ENCODE peak calls at places on chromosomes 1 and 21, in five cellular contexts. L is pancreas, E is keratinocyte, F is thoracic aorta, Z is mesenchymal stem cell. O is an unnamed sample.

GRCh38 chr1:2470290-2471158 is 5.6 kb upstream of the PLCH2 start:
- DNase-seq in L (no peak), E (no peak), F (no peak), Z (no peak), O (no peak)

GRCh38 chr1:116910379-116911165 is 856 bp downstream of the PTGFRN start:
- DNase-seq in L (peak; percentile 82), E (no peak), F (no peak), Z (peak; percentile 33), O (peak; percentile 49)

GRCh38 chr1:234661249-234661928 is 51.4 kb upstream of the IRF2BP2 start:
- DNase-seq in L (no peak), E (no peak), F (no peak), Z (no peak), O (no peak)

GRCh38 chr1:225811622-225812487 is 1.9 kb downstream of the EPHX1 start:
- DNase-seq in L (no peak), E (no peak), F (no peak), Z (peak; percentile 37), O (no peak)

GRCh38 chr1:119442756-119443155 is 27.8 kb downstream of the HSD3B2 start:
- DNase-seq in L (no peak), E (no peak), F (no peak), Z (no peak), O (no peak)

GRCh38 chr1:29096255-29096896 is 27.3 kb downstream of the TMEM200B start:
- DNase-seq in L (no peak), E (no peak), F (no peak), Z (no peak), O (no peak)

GRCh38 chr1:118826669-118827068 is 161.5 kb downstream of the TBX15 start:
- DNase-seq in L (no peak), E (no peak), F (no peak), Z (no peak), O (no peak)

GRCh38 chr1:244435562-244436205 is 16.0 kb downstream of the ADSS2 start:
- DNase-seq in L (no peak), E (no peak), F (no peak), Z (peak; percentile 83), O (no peak)

GRCh38 chr1:174075245-174075692 is 53.1 kb upstream of the RC3H1 start:
- DNase-seq in L (no peak), E (no peak), F (no peak), Z (no peak), O (no peak)

GRCh38 chr1:82141393-82141792 is 340.7 kb downstream of the ADGRL2 start:
- DNase-seq in L (no peak), E (no peak), F (no peak), Z (no peak), O (no peak)

GRCh38 chr21:41813226-41813625 is 46.4 kb upstream of the RIPK4 start:
- DNase-seq in L (no peak), E (no peak), F (no peak), Z (no peak), O (no peak)

GRCh38 chr1:220528679-220529529 is 968 bp downstream of the MARK1 start:
- DNase-seq in L (no peak), E (no peak), F (no peak), Z (no peak), O (peak; percentile 15)

GRCh38 chr1:101257500-101258325 is 20.9 kb downstream of the S1PR1 start:
- DNase-seq in L (no peak), E (no peak), F (no peak), Z (no peak), O (no peak)

GRCh38 chr1:236762410-236762809 is 32.7 kb upstream of the MTR start:
- DNase-seq in L (no peak), E (no peak), F (no peak), Z (no peak), O (no peak)

GRCh38 chr1:143735764-143736461 is 235.9 kb downstream of the FAM72C start:
- DNase-seq in L (no peak), E (no peak), F (no peak), Z (no peak), O (no peak)

GRCh38 chr1:12580054-12580887 is 37.7 kb downstream of the DHRS3 start:
- DNase-seq in L (no peak), E (no peak), F (no peak), Z (peak; percentile 43), O (peak; percentile 21)

GRCh38 chr1:28416509-28417194 is 47.1 kb downstream of the PHACTR4 start:
- DNase-seq in L (no peak), E (no peak), F (no peak), Z (peak; percentile 62), O (no peak)

GRCh38 chr1:178772952-178773351 is 47.9 kb downstream of the RALGPS2 start:
- DNase-seq in L (no peak), E (no peak), F (no peak), Z (no peak), O (no peak)

GRCh38 chr21:15004721-15005370 is 60.0 kb downstream of the NRIP1 start:
- DNase-seq in L (no peak), E (no peak), F (no peak), Z (no peak), O (no peak)

GRCh38 chr1:155174334-155175280 is 958 bp downstream of the TRIM46 start:
- DNase-seq in L (no peak), E (no peak), F (no peak), Z (peak; percentile 40), O (no peak)

GRCh38 chr1:200869753-200870391 is 2.9 kb upstream of the GPR25 start:
- DNase-seq in L (no peak), E (no peak), F (no peak), Z (no peak), O (no peak)

GRCh38 chr1:44808063-44808937 is at the start of gene BTBD19:
- DNase-seq in L (peak; percentile 78), E (no peak), F (no peak), Z (peak; percentile 96), O (peak; percentile 90)

GRCh38 chr1:200892958-200893357 is 1.7 kb upstream of the INAVA start:
- DNase-seq in L (no peak), E (no peak), F (no peak), Z (no peak), O (no peak)

GRCh38 chr1:109824349-109825115 is 60.8 kb upstream of the EPS8L3 start:
- DNase-seq in L (no peak), E (no peak), F (no peak), Z (no peak), O (no peak)

GRCh38 chr1:116666090-116666489 is 1.4 kb downstream of the IGSF3 start:
- DNase-seq in L (no peak), E (no peak), F (no peak), Z (peak; percentile 11), O (no peak)

GRCh38 chr1:917466-918091 is 6.1 kb upstream of the SAMD11 start:
- DNase-seq in L (peak; percentile 51), E (no peak), F (no peak), Z (no peak), O (peak; percentile 51)

GRCh38 chr1:87851490-87851889 is 522.8 kb downstream of the LMO4 start:
- DNase-seq in L (no peak), E (no peak), F (no peak), Z (no peak), O (no peak)

DNA sequence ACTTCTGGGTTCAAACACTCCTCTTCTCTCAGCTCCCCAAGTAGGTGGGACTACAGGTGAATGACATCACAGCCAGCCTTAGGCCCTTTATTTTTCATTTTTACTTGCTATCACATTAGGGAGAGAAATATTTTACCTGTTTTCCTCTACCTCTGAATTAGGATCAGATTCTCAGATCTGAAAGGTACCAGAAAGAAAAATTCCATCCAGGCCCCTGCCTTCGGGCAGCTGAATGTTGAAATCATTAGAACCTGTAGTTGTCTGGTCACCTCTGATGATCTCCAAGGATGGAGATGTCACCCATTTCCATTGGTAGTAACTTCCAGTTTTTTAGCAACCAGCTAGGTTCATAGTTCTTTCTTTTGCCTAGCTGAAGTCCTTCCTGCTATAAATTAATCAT is 175.6 kb upstream of the TNR start:
- DNase-seq in L (no peak), E (no peak), F (no peak), Z (peak; percentile 20), O (no peak)
- H3K4me1 ChIP-seq in L (no peaks in the 10 kb centered on the region), E (no peaks in the 10 kb centered on the region), F (no peaks in the 10 kb centered on the region), Z (no peaks in the 10 kb centered on the region), O (no peaks in the 10 kb centered on the region)

GRCh38 chr1:30908446-30908885 is at the start of gene SDC3:
- DNase-seq in L (peak; percentile 74), E (no peak), F (no peak), Z (no peak), O (peak; percentile 73)
- H3K4me3 ChIP-seq in L (peak within 1 kb of the TSS; percentile 46), E (peak within 1 kb of the TSS; percentile 64), F (peak within 1 kb of the TSS; percentile 85), Z (peak within 1 kb of the TSS; percentile 63), O (peak within 1 kb of the TSS; percentile 71)

GRCh38 chr1:21341517-21342078 is 51.3 kb upstream of the ECE1 start:
- DNase-seq in L (no peak), E (no peak), F (no peak), Z (no peak), O (no peak)
- H3K4me1 ChIP-seq in L (peaks cover 68% of the 10 kb centered on the region), E (peaks cover 14% of the 10 kb centered on the region), F (peaks cover 55% of the 10 kb centered on the region), Z (peaks cover 49% of the 10 kb centered on the region), O (peaks cover 41% of the 10 kb centered on the region)

GRCh38 chr1:160579216-160579701 is at the start of gene CD84:
- DNase-seq in L (no peak), E (no peak), F (no peak), Z (no peak), O (no peak)
- H3K4me3 ChIP-seq in L (no peak within 1 kb of the TSS), E (no peak within 1 kb of the TSS), F (peak within 1 kb of the TSS; percentile 58), Z (no peak within 1 kb of the TSS), O (peak within 1 kb of the TSS; percentile 40)

DNA sequence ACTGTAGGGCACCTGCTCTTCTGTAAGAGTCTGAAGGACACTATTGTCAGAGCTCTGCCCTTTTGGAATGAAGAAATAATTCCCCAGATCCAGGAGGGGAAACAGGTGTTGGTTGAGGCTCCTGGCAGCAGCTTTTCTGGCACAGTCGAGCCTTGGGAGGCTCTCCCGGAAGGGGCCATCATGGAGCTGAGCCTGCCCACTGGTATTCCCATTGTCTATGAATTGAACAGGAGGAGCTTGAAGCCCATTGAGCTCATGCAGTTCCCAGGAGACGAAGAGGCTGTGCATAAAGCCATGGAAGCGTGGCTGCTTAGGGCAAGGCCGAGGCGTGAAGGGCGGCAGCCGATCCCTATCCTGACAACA is 26.6 kb downstream of the UBE4B start:
- DNase-seq in L (no peak), E (no peak), F (no peak), Z (no peak), O (no peak)
- H3K4me1 ChIP-seq in L (peaks cover 22% of the 10 kb centered on the region), E (peaks cover 32% of the 10 kb centered on the region), F (peaks cover 36% of the 10 kb centered on the region), Z (peaks cover 20% of the 10 kb centered on the region), O (peaks cover 12% of the 10 kb centered on the region)

DNA sequence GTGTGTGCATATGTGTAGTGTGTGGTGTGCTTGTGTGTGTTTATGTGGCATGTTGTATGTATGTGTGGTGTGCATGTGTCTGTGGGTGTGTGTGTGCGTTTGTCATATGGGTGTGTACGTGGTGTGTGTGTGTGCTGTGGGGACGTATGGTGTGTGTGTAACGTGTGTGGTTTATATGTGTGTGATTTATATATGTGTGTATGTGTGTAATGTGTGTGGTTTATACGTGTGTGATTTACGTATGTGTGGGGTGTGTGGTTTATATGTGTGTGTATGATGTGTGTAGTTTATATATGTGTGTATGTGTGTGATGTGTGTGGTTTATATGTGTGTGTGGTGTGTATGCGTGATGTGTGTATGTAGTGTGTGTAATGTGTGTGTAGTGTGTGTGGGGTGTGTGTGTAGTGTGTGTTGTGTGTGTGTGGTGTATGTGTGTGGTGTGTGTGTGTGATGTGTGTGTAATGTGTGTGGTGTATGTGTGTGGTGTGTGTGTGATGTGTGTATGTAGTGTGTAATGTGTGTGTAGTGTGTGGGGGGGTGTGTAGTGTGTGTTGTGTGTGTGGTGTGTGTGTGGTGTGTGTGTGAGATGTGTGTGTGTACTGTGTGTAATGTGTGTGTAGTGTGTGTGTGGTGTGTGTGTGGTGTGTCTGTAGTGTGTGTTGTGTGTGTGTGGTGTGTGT is 32.3 kb upstream of the ADARB1 start:
- DNase-seq in L (no peak), E (no peak), F (no peak), Z (no peak), O (no peak)
- H3K4me3 ChIP-seq in L (no peak overlapping the region), E (no peak overlapping the region), F (peak overlapping the region; percentile 46), Z (no peak overlapping the region), O (no peak overlapping the region)

GRCh38 chr1:20428841-20429240 is 57.2 kb downstream of the CAMK2N1 start:
- DNase-seq in L (no peak), E (no peak), F (no peak), Z (no peak), O (no peak)
- H3K4me1 ChIP-seq in L (no peaks in the 10 kb centered on the region), E (peaks cover 12% of the 10 kb centered on the region), F (no peaks in the 10 kb centered on the region), Z (peaks cover 12% of the 10 kb centered on the region), O (peaks cover 3% of the 10 kb centered on the region)

O was measured in heart left ventricle.